ENCODE peak calls at places on chromosomes 3 and 15, in nine cellular contexts. M is fibroblast of lung, R is PC-3, L is SK-N-MC, P is neural progenitor cell, E is GM23248, B is mammary epithelial cell, Z is hepatocyte, G is H1. F is an unnamed sample.

GRCh38 chr15:78195735-78196201 is 38.6 kb downstream of the ACSBG1 start:
- DNase-seq in M (no peak), R (peak), L (no peak), P (peak), E (peak), B (peak), Z (peak), G (peak), F (peak)

GRCh38 chr3:123390865-123391613 is 57.9 kb downstream of the ADCY5 start:
- DNase-seq in M (peak), R (no peak), L (no peak), P (no peak), E (peak), B (no peak), Z (no peak), G (no peak), F (no peak)

GRCh38 chr3:121736112-121736511 is 13.4 kb downstream of the GOLGB1 start:
- DNase-seq in M (peak), R (no peak), L (no peak), P (no peak), E (peak), B (peak), Z (no peak), G (no peak), F (no peak)

GRCh38 chr3:86221601-86222000 is 769.3 kb downstream of the VGLL3 start:
- DNase-seq in M (no peak), R (no peak), L (no peak), P (no peak), E (no peak), B (no peak), Z (no peak), G (no peak), F (no peak)

GRCh38 chr3:126338796-126339241 is 18.4 kb downstream of the KLF15 start:
- DNase-seq in M (no peak), R (no peak), L (no peak), P (no peak), E (no peak), B (no peak), Z (no peak), G (peak), F (no peak)

GRCh38 chr15:25770618-25771369 is 92.3 kb downstream of the ATP10A start:
- DNase-seq in M (no peak), R (no peak), L (no peak), P (no peak), E (peak), B (no peak), Z (no peak), G (no peak), F (no peak)

GRCh38 chr3:115092220-115092791 is 54.8 kb downstream of the ZBTB20 start:
- DNase-seq in M (peak), R (peak), L (no peak), P (peak), E (peak), B (peak), Z (peak), G (no peak), F (peak)

GRCh38 chr3:122773856-122774535 is 19.6 kb downstream of the HSPBAP1 start:
- DNase-seq in M (no peak), R (no peak), L (no peak), P (no peak), E (no peak), B (no peak), Z (no peak), G (no peak), F (no peak)

GRCh38 chr15:41561777-41562145 is 2.7 kb downstream of the TYRO3 start:
- DNase-seq in M (peak), R (no peak), L (no peak), P (peak), E (peak), B (no peak), Z (no peak), G (peak), F (peak)

GRCh38 chr3:15983232-15983631 is 185.5 kb upstream of the ANKRD28 start:
- DNase-seq in M (peak), R (peak), L (no peak), P (no peak), E (peak), B (peak), Z (no peak), G (no peak), F (no peak)

GRCh38 chr3:29227307-29227706 is 53.6 kb upstream of the RBMS3 start:
- DNase-seq in M (no peak), R (no peak), L (no peak), P (no peak), E (no peak), B (no peak), Z (no peak), G (no peak), F (no peak)

GRCh38 chr3:117026401-117026800 is 316.8 kb downstream of the TUSC7 start:
- DNase-seq in M (no peak), R (no peak), L (no peak), P (no peak), E (no peak), B (no peak), Z (no peak), G (no peak), F (no peak)

GRCh38 chr3:68953781-68954444 is 21.6 kb upstream of the TAFA4 start:
- DNase-seq in M (no peak), R (no peak), L (peak), P (no peak), E (no peak), B (no peak), Z (no peak), G (no peak), F (no peak)

GRCh38 chr15:48447657-48448056 is 116.4 kb downstream of the DUT start:
- DNase-seq in M (peak), R (peak), L (no peak), P (no peak), E (peak), B (peak), Z (no peak), G (no peak), F (no peak)

GRCh38 chr3:29757054-29757777 is 476.3 kb downstream of the RBMS3 start:
- DNase-seq in M (peak), R (peak), L (no peak), P (no peak), E (peak), B (peak), Z (peak), G (no peak), F (no peak)

GRCh38 chr15:41804920-41805666 is 22.8 kb upstream of the JMJD7 start:
- DNase-seq in M (no peak), R (no peak), L (no peak), P (no peak), E (no peak), B (peak), Z (no peak), G (no peak), F (peak)

GRCh38 chr3:68088216-68088615 is 433.8 kb upstream of the SUCLG2 start:
- DNase-seq in M (no peak), R (no peak), L (no peak), P (no peak), E (no peak), B (no peak), Z (no peak), G (no peak), F (no peak)

GRCh38 chr3:188338081-188338480 is 184.1 kb downstream of the LPP start:
- DNase-seq in M (peak), R (no peak), L (no peak), P (no peak), E (peak), B (no peak), Z (no peak), G (no peak), F (no peak)

GRCh38 chr3:42490243-42490642 is 12.2 kb upstream of the VIPR1 start:
- DNase-seq in M (peak), R (peak), L (no peak), P (no peak), E (no peak), B (peak), Z (peak), G (peak), F (no peak)

GRCh38 chr15:85044251-85044853 is 62.7 kb downstream of the PDE8A start:
- DNase-seq in M (peak), R (peak), L (peak), P (peak), E (peak), B (peak), Z (peak), G (no peak), F (peak)

GRCh38 chr15:77083381-77084160 is 12.7 kb upstream of the TSPAN3 start:
- DNase-seq in M (peak), R (no peak), L (no peak), P (peak), E (no peak), B (peak), Z (peak), G (peak), F (no peak)

GRCh38 chr3:107555359-107555758 is 32.6 kb downstream of the BBX start:
- DNase-seq in M (no peak), R (no peak), L (no peak), P (no peak), E (peak), B (no peak), Z (no peak), G (no peak), F (no peak)

GRCh38 chr15:25739687-25740121 is 123.4 kb downstream of the ATP10A start:
- DNase-seq in M (peak), R (peak), L (no peak), P (peak), E (peak), B (no peak), Z (peak), G (no peak), F (no peak)

GRCh38 chr15:91422704-91423254 is 322.7 kb downstream of the SV2B start:
- DNase-seq in M (no peak), R (no peak), L (no peak), P (no peak), E (no peak), B (no peak), Z (no peak), G (no peak), F (no peak)

GRCh38 chr15:69224383-69224782 is 63.9 kb downstream of the GLCE start:
- DNase-seq in M (no peak), R (no peak), L (no peak), P (peak), E (no peak), B (peak), Z (peak), G (no peak), F (no peak)

GRCh38 chr3:48433472-48434118 is 3.7 kb upstream of the PLXNB1 start:
- DNase-seq in M (peak), R (peak), L (no peak), P (peak), E (peak), B (peak), Z (peak), G (no peak), F (no peak)

GRCh38 chr3:127157181-127157828 is 35.6 kb upstream of the PRR23E start:
- DNase-seq in M (no peak), R (no peak), L (no peak), P (no peak), E (no peak), B (no peak), Z (no peak), G (no peak), F (no peak)

GRCh38 chr3:101261506-101261905 is 58.9 kb downstream of the IMPG2 start:
- DNase-seq in M (peak), R (no peak), L (no peak), P (no peak), E (peak), B (no peak), Z (no peak), G (no peak), F (no peak)

GRCh38 chr15:36737430-36737891 is 158.0 kb downstream of the CDIN1 start:
- DNase-seq in M (peak), R (peak), L (no peak), P (no peak), E (peak), B (peak), Z (no peak), G (no peak), F (no peak)

GRCh38 chr3:13325092-13325491 is 95.0 kb downstream of the NUP210 start:
- DNase-seq in M (no peak), R (no peak), L (no peak), P (no peak), E (no peak), B (no peak), Z (no peak), G (no peak), F (no peak)
- TF ChIP-seq EZH2 in M (no peak), R (no peak), L (no peak), P (no peak), E (no peak), B (no peak), Z (no peak), G (no peak), F (no peak)

DNA sequence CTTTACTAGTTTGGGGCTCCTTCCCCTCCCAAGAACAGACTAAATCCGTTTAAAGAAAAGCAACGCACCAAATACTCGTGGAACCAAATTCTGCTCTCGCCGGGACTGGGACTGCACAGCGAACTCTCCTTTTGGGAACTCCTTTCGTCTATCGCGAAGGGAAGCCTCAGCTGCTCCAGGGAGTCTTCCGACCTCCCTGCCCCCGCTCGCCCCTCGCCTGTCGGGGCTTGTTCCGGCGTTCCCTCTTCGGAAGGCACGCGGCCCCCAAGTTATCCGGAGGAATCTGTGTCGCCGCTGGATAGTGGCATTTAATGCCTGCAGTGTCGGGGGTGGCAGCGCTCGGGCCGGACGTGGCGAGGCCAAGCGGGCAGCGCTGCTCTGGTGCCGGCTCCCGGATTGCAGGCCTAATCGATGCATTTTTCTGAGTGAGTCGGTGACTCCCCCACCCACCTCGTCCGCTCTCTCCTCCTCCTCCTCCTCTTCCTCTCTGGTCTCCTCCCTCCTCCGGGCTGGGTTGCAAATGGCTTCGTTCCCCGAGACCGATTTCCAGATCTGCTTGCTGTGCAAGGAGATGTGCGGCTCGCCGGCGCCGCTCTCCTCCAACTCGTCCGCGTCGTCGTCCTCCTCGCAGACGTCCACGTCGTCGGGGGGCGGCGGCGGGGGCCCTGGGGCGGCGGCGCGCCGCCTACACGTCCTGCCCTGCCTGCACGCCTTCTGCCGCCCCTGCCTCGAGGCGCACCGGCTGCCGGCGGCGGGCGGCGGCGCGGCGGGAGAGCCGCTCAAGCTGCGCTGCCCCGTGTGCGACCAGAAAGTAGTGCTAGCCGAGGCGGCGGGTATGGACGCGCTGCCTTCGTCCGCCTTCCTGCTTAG is at the start of gene TRIM71:
- DNase-seq in M (no peak), R (no peak), L (no peak), P (peak), E (peak), B (peak), Z (peak), G (no peak), F (no peak)
- TF ChIP-seq EZH2 in M (peak), R (no peak), L (no peak), P (no peak), E (peak), B (peak), Z (no peak), G (no peak), F (no peak)

GRCh38 chr3:66342717-66343373 is 122.0 kb downstream of the SLC25A26 start:
- DNase-seq in M (no peak), R (no peak), L (no peak), P (no peak), E (no peak), B (no peak), Z (no peak), G (no peak), F (no peak)
- TF ChIP-seq EZH2 in M (no peak), R (no peak), L (no peak), P (no peak), E (no peak), B (no peak), Z (no peak), G (no peak), F (no peak)

GRCh38 chr15:43509002-43509922 is 8.1 kb upstream of the MAP1A start:
- DNase-seq in M (peak), R (no peak), L (no peak), P (peak), E (peak), B (no peak), Z (no peak), G (no peak), F (no peak)

GRCh38 chr15:43510230-43511011 is 7.0 kb upstream of the MAP1A start:
- DNase-seq in M (peak), R (peak), L (peak), P (peak), E (peak), B (peak), Z (peak), G (peak), F (peak)

GRCh38 chr15:43513550-43513949 is 3.9 kb upstream of the MAP1A start:
- DNase-seq in M (no peak), R (peak), L (no peak), P (no peak), E (peak), B (no peak), Z (no peak), G (no peak), F (no peak)

GRCh38 chr15:43509923-43510229 is 7.5 kb upstream of the MAP1A start:
- DNase-seq in M (peak), R (no peak), L (no peak), P (no peak), E (peak), B (no peak), Z (peak), G (no peak), F (peak)

GRCh38 chr15:43511012-43511885 is 6.2 kb upstream of the MAP1A start:
- DNase-seq in M (no peak), R (peak), L (no peak), P (peak), E (peak), B (no peak), Z (peak), G (peak), F (peak)
- TF ChIP-seq EZH2 in M (no peak), R (no peak), L (no peak), P (no peak), E (no peak), B (peak), Z (no peak), G (no peak), F (no peak)

GRCh38 chr3:158103131-158103955 is 2.9 kb downstream of the SHOX2 start:
- DNase-seq in M (no peak), R (no peak), L (no peak), P (peak), E (peak), B (no peak), Z (peak), G (peak), F (no peak)
- TF ChIP-seq EZH2 in M (peak), R (no peak), L (no peak), P (peak), E (no peak), B (peak), Z (no peak), G (peak), F (no peak)

GRCh38 chr15:73856458-73857192 is 16.7 kb upstream of the TBC1D21 start:
- DNase-seq in M (no peak), R (no peak), L (no peak), P (no peak), E (no peak), B (no peak), Z (no peak), G (no peak), F (no peak)
- TF ChIP-seq EZH2 in M (no peak), R (no peak), L (no peak), P (no peak), E (no peak), B (no peak), Z (no peak), G (no peak), F (no peak)

GRCh38 chr3:55484191-55484644 is 2.9 kb downstream of the WNT5A start:
- DNase-seq in M (peak), R (no peak), L (no peak), P (peak), E (no peak), B (no peak), Z (peak), G (peak), F (no peak)
- TF ChIP-seq EZH2 in M (no peak), R (no peak), L (no peak), P (no peak), E (no peak), B (no peak), Z (no peak), G (peak), F (no peak)

GRCh38 chr15:76060098-76060989 is 559 bp downstream of the TMEM266 start:
- DNase-seq in M (no peak), R (no peak), L (no peak), P (no peak), E (no peak), B (no peak), Z (no peak), G (no peak), F (no peak)
- TF ChIP-seq EZH2 in M (peak), R (no peak), L (no peak), P (no peak), E (no peak), B (no peak), Z (no peak), G (no peak), F (no peak)

DNA sequence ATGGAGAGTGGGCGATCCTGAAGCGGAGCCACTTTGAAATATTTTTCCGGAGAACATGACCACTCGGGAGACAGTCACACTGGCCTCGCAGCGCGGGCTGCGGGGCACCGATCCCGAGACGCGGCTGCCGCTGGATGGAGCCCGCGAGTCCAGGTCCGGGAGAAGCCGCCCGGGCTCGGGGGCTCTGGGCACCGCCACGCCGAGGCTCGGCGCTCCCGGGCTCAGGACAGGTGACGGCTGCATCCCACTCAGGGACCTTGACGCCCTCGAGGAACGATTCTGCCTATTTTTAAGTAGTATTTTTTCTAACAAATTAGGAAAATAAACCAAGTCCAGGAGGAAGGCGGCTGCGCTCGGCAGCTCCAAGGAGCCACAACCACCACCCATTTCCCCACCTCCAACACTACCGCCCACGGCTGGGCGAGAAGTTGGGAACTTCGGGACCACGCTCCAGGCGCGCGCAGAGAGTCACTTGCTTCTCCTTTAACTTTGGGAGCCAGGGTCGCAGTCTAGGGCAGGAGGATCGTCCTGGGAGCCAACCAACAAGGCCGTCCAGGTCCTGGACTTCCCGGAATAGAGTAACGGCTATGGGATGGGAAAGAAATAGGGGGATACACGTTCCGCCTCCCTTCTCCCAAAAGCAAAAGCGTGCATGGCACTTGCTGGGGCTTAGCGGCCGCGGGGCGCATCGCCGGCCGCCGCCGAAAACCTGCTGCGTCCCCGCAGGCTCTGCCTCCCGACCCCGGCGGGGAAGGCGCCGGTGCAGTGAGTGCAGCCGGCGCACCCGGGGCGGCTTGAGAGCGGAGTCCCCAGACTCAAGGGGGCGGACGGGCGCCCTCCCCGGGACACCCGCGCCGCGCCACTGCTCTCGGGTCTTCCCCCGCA is 897 bp downstream of the MEGF11 start:
- DNase-seq in M (peak), R (peak), L (no peak), P (peak), E (peak), B (peak), Z (peak), G (peak), F (peak)
- TF ChIP-seq EZH2 in M (peak), R (no peak), L (no peak), P (peak), E (peak), B (peak), Z (peak), G (peak), F (peak)

F was measured in K562.